ENCODE peak calls at places on chromosomes 12 and 14, in five cellular contexts. B is pancreas, G is GM12864, A is foreskin fibroblast, N is mucosa of descending colon. I is an unnamed sample.
A peak's percentile ranks its signal among the peaks of the same experiment; 100 is the strongest.

GRCh38 chr14:59377485-59377884 is 87.7 kb downstream of the GPR135 start:
- DNase-seq in B (no peak), G (no peak), A (peak; percentile 45), N (no peak), I (no peak)

GRCh38 chr12:106138646-106139421 is at the start of gene NUAK1:
- DNase-seq in B (peak; percentile 76), G (no peak), A (peak; percentile 60), N (peak; percentile 77), I (peak; percentile 26)

GRCh38 chr14:20657216-20658211 is 16.0 kb upstream of the OR6S1 start:
- DNase-seq in B (no peak), G (no peak), A (peak; percentile 7), N (no peak), I (no peak)

GRCh38 chr14:100640481-100641273 is 53.5 kb upstream of the BEGAIN start:
- DNase-seq in B (no peak), G (peak; percentile 13), A (no peak), N (peak; percentile 59), I (peak; percentile 66)

GRCh38 chr14:65432361-65432948 is 19.9 kb downstream of the FUT8 start:
- DNase-seq in B (no peak), G (no peak), A (no peak), N (no peak), I (no peak)

GRCh38 chr12:132489078-132489601 is 811 bp upstream of the FBRSL1 start:
- DNase-seq in B (peak; percentile 72), G (no peak), A (peak; percentile 31), N (peak; percentile 81), I (no peak)

GRCh38 chr12:85509857-85510256 is 229.8 kb downstream of the ALX1 start:
- DNase-seq in B (no peak), G (no peak), A (no peak), N (no peak), I (peak; percentile 14)

GRCh38 chr12:20268771-20269170 is 99.6 kb upstream of the PDE3A start:
- DNase-seq in B (no peak), G (no peak), A (no peak), N (no peak), I (no peak)

GRCh38 chr12:51592034-51592705 is 1.1 kb downstream of the SCN8A start:
- DNase-seq in B (no peak), G (no peak), A (peak; percentile 95), N (no peak), I (no peak)

GRCh38 chr12:94674835-94675234 is 24.5 kb upstream of the TMCC3 start:
- DNase-seq in B (no peak), G (no peak), A (no peak), N (no peak), I (no peak)
- TF ChIP-seq CTCF in B (no peak), G (no peak), A (no peak), N (no peak), I (no peak)

DNA sequence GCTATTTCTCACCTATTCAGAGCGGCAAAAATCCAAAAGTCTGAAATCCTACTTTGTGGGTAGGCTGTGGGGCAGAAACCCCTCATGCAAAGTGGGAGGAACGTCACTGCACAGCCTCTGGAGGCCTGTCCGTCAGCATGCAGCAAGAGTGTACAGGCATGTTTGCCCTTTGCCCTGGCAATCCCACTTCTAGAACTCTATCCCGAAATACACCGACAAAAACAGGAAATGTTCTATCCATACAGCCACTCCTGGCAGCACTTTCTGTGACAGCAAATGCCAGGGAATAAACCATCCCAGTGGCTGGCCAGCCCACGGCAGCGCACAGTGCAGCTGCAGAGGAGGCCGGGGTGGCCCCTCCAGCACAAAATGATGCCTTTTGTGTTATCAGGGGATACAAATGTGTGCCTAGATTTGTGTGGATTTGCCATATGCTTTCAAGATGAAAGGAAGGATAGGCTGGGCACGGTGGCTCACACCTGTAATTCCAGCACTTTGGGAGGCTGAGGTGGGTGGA is 39.7 kb downstream of the AMN start:
- DNase-seq in B (no peak), G (no peak), A (no peak), N (no peak), I (no peak)
- TF ChIP-seq CTCF in B (no peak), G (no peak), A (no peak), N (no peak), I (no peak)

GRCh38 chr12:38543151-38543550 is 226.6 kb downstream of the ALG10B start:
- DNase-seq in B (no peak), G (no peak), A (no peak), N (no peak), I (no peak)

GRCh38 chr12:38541849-38542248 is 225.3 kb downstream of the ALG10B start:
- DNase-seq in B (no peak), G (no peak), A (no peak), N (no peak), I (no peak)

GRCh38 chr12:38547586-38547985 is 231.0 kb downstream of the ALG10B start:
- DNase-seq in B (no peak), G (no peak), A (no peak), N (no peak), I (no peak)

GRCh38 chr12:38540156-38540555 is 223.6 kb downstream of the ALG10B start:
- DNase-seq in B (no peak), G (no peak), A (no peak), N (no peak), I (no peak)

GRCh38 chr12:38544357-38545066 is 227.9 kb downstream of the ALG10B start:
- DNase-seq in B (no peak), G (no peak), A (no peak), N (no peak), I (no peak)
- TF ChIP-seq CTCF in B (no peak), G (no peak), A (no peak), N (no peak), I (no peak)

DNA sequence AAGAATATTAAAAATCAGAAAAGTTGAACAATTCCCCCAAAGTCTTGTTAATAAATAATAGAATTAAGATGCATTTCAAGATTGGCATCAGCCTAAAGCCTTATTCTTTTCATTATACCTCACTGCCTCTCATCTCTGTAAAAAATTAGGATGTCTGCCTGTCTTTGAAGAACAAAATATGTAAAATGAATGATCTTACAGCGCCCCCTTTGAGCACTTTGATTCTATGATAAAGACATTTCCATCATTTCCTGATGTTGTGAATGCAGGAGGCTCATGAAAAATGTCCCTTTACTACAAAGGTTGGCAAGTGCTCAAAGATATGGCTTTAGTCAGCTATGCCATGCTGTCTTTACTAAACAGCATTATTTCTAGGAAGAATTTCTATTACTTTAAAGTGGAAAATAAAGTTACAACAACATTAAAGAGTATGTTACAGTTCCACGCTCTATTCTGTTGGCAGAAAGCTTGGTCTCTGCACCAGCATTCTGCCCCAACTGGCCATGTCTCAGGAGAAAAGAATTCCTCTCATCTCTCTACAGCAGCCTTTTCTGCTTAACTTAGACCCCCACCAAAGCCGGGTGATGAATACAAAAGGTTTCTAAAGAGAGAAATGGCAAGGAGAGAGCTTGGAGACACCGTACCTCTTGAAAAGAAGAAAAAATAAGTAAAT is 95.1 kb downstream of the LLPH start:
- DNase-seq in B (no peak), G (no peak), A (peak; percentile 78), N (no peak), I (no peak)
- TF ChIP-seq CTCF in B (no peak), G (peak; percentile 35), A (peak; percentile 33), N (no peak), I (peak; percentile 17)

I was measured in GM10248.